ENCODE peak calls at places on chromosomes 1 and 21, in seven cellular contexts. One of them, this sample, is unnamed.

GRCh38 chr1:153532769-153533599 is 2.8 kb downstream of the S100A6 start:
- DNase-seq in A172: peak
- DNase-seq in activated CD4-positive, alpha-beta T cell treated with anti-CD3 and anti-CD28 coated beads for 36 hours: peak
- DNase-seq in stimulated activated CD4-positive, alpha-beta T cell treated with anti-CD3 and anti-CD28 coated beads, Interleukin-15, amount 100 ng/mL, for 1 hour: peak
- DNase-seq in T1000: peak
- DNase-seq in pancreas: no peak
- DNase-seq in kidney epithelial cell: peak
- DNase-seq in this sample: peak

GRCh38 chr1:11447903-11448302 is 31.1 kb upstream of the DISP3 start:
- DNase-seq in kidney epithelial cell: no peak
- DNase-seq in pancreas: no peak
- DNase-seq in A172: no peak
- DNase-seq in stimulated activated CD4-positive, alpha-beta T cell treated with anti-CD3 and anti-CD28 coated beads, Interleukin-15, amount 100 ng/mL, for 1 hour: no peak
- DNase-seq in T1000: no peak
- DNase-seq in activated CD4-positive, alpha-beta T cell treated with anti-CD3 and anti-CD28 coated beads for 36 hours: no peak
- DNase-seq in this sample: no peak

GRCh38 chr1:42420911-42421585 is 34.8 kb downstream of the ZMYND12 start:
- DNase-seq in pancreas: peak
- DNase-seq in activated CD4-positive, alpha-beta T cell treated with anti-CD3 and anti-CD28 coated beads for 36 hours: no peak
- DNase-seq in T1000: no peak
- DNase-seq in A172: peak
- DNase-seq in kidney epithelial cell: peak
- DNase-seq in stimulated activated CD4-positive, alpha-beta T cell treated with anti-CD3 and anti-CD28 coated beads, Interleukin-15, amount 100 ng/mL, for 1 hour: no peak
- DNase-seq in this sample: no peak

GRCh38 chr1:226628624-226629155 is 80.1 kb downstream of the STUM start:
- DNase-seq in activated CD4-positive, alpha-beta T cell treated with anti-CD3 and anti-CD28 coated beads for 36 hours: no peak
- DNase-seq in A172: no peak
- DNase-seq in kidney epithelial cell: no peak
- DNase-seq in T1000: no peak
- DNase-seq in pancreas: no peak
- DNase-seq in stimulated activated CD4-positive, alpha-beta T cell treated with anti-CD3 and anti-CD28 coated beads, Interleukin-15, amount 100 ng/mL, for 1 hour: no peak
- DNase-seq in this sample: no peak

GRCh38 chr1:208496467-208497371 is 252.5 kb upstream of the PLXNA2 start:
- DNase-seq in pancreas: no peak
- DNase-seq in T1000: no peak
- DNase-seq in kidney epithelial cell: no peak
- DNase-seq in stimulated activated CD4-positive, alpha-beta T cell treated with anti-CD3 and anti-CD28 coated beads, Interleukin-15, amount 100 ng/mL, for 1 hour: no peak
- DNase-seq in A172: no peak
- DNase-seq in activated CD4-positive, alpha-beta T cell treated with anti-CD3 and anti-CD28 coated beads for 36 hours: no peak
- DNase-seq in this sample: no peak

GRCh38 chr1:161158316-161159016 is 834 bp upstream of the USP21 start:
- DNase-seq in activated CD4-positive, alpha-beta T cell treated with anti-CD3 and anti-CD28 coated beads for 36 hours: no peak
- DNase-seq in stimulated activated CD4-positive, alpha-beta T cell treated with anti-CD3 and anti-CD28 coated beads, Interleukin-15, amount 100 ng/mL, for 1 hour: no peak
- DNase-seq in pancreas: no peak
- DNase-seq in T1000: no peak
- DNase-seq in A172: no peak
- DNase-seq in kidney epithelial cell: no peak
- DNase-seq in this sample: no peak

GRCh38 chr21:27528697-27529096 is 561.8 kb upstream of the ADAMTS5 start:
- DNase-seq in T1000: no peak
- DNase-seq in stimulated activated CD4-positive, alpha-beta T cell treated with anti-CD3 and anti-CD28 coated beads, Interleukin-15, amount 100 ng/mL, for 1 hour: no peak
- DNase-seq in pancreas: no peak
- DNase-seq in activated CD4-positive, alpha-beta T cell treated with anti-CD3 and anti-CD28 coated beads for 36 hours: no peak
- DNase-seq in A172: no peak
- DNase-seq in kidney epithelial cell: no peak
- DNase-seq in this sample: no peak

GRCh38 chr21:43302769-43303168 is 124.2 kb downstream of the SIK1 start:
- DNase-seq in pancreas: no peak
- DNase-seq in T1000: no peak
- DNase-seq in kidney epithelial cell: no peak
- DNase-seq in activated CD4-positive, alpha-beta T cell treated with anti-CD3 and anti-CD28 coated beads for 36 hours: no peak
- DNase-seq in stimulated activated CD4-positive, alpha-beta T cell treated with anti-CD3 and anti-CD28 coated beads, Interleukin-15, amount 100 ng/mL, for 1 hour: no peak
- DNase-seq in A172: no peak
- DNase-seq in this sample: no peak

GRCh38 chr1:67204298-67204697 is 38.0 kb downstream of the IL23R start:
- DNase-seq in T1000: no peak
- DNase-seq in kidney epithelial cell: no peak
- DNase-seq in stimulated activated CD4-positive, alpha-beta T cell treated with anti-CD3 and anti-CD28 coated beads, Interleukin-15, amount 100 ng/mL, for 1 hour: no peak
- DNase-seq in A172: no peak
- DNase-seq in pancreas: no peak
- DNase-seq in activated CD4-positive, alpha-beta T cell treated with anti-CD3 and anti-CD28 coated beads for 36 hours: no peak
- DNase-seq in this sample: no peak

GRCh38 chr1:193729429-193729828 is 543.0 kb upstream of the B3GALT2 start:
- DNase-seq in pancreas: no peak
- DNase-seq in T1000: no peak
- DNase-seq in stimulated activated CD4-positive, alpha-beta T cell treated with anti-CD3 and anti-CD28 coated beads, Interleukin-15, amount 100 ng/mL, for 1 hour: no peak
- DNase-seq in kidney epithelial cell: no peak
- DNase-seq in activated CD4-positive, alpha-beta T cell treated with anti-CD3 and anti-CD28 coated beads for 36 hours: no peak
- DNase-seq in A172: peak
- DNase-seq in this sample: no peak

GRCh38 chr1:12454406-12455391 is 163.3 kb downstream of the DHRS3 start:
- DNase-seq in activated CD4-positive, alpha-beta T cell treated with anti-CD3 and anti-CD28 coated beads for 36 hours: no peak
- DNase-seq in pancreas: no peak
- DNase-seq in stimulated activated CD4-positive, alpha-beta T cell treated with anti-CD3 and anti-CD28 coated beads, Interleukin-15, amount 100 ng/mL, for 1 hour: no peak
- DNase-seq in T1000: no peak
- DNase-seq in kidney epithelial cell: peak
- DNase-seq in A172: peak
- DNase-seq in this sample: no peak

GRCh38 chr1:173628888-173629287 is 6.2 kb upstream of the TEX50 start:
- DNase-seq in A172: no peak
- DNase-seq in T1000: no peak
- DNase-seq in kidney epithelial cell: no peak
- DNase-seq in pancreas: no peak
- DNase-seq in activated CD4-positive, alpha-beta T cell treated with anti-CD3 and anti-CD28 coated beads for 36 hours: no peak
- DNase-seq in stimulated activated CD4-positive, alpha-beta T cell treated with anti-CD3 and anti-CD28 coated beads, Interleukin-15, amount 100 ng/mL, for 1 hour: no peak
- DNase-seq in this sample: no peak

GRCh38 chr1:79859212-79859948 is 852.9 kb upstream of the ADGRL4 start:
- DNase-seq in T1000: no peak
- DNase-seq in activated CD4-positive, alpha-beta T cell treated with anti-CD3 and anti-CD28 coated beads for 36 hours: no peak
- DNase-seq in stimulated activated CD4-positive, alpha-beta T cell treated with anti-CD3 and anti-CD28 coated beads, Interleukin-15, amount 100 ng/mL, for 1 hour: no peak
- DNase-seq in kidney epithelial cell: peak
- DNase-seq in A172: peak
- DNase-seq in pancreas: no peak
- DNase-seq in this sample: no peak

GRCh38 chr1:89974701-89975470 is 20.0 kb upstream of the ZNF326 start:
- DNase-seq in A172: peak
- DNase-seq in pancreas: no peak
- DNase-seq in activated CD4-positive, alpha-beta T cell treated with anti-CD3 and anti-CD28 coated beads for 36 hours: no peak
- DNase-seq in stimulated activated CD4-positive, alpha-beta T cell treated with anti-CD3 and anti-CD28 coated beads, Interleukin-15, amount 100 ng/mL, for 1 hour: no peak
- DNase-seq in T1000: peak
- DNase-seq in kidney epithelial cell: no peak
- DNase-seq in this sample: no peak

GRCh38 chr1:211529011-211529410 is 37.0 kb upstream of the RD3 start:
- DNase-seq in T1000: no peak
- DNase-seq in stimulated activated CD4-positive, alpha-beta T cell treated with anti-CD3 and anti-CD28 coated beads, Interleukin-15, amount 100 ng/mL, for 1 hour: no peak
- DNase-seq in activated CD4-positive, alpha-beta T cell treated with anti-CD3 and anti-CD28 coated beads for 36 hours: no peak
- DNase-seq in pancreas: no peak
- DNase-seq in kidney epithelial cell: no peak
- DNase-seq in A172: no peak
- DNase-seq in this sample: no peak

GRCh38 chr1:94039514-94039870 is 81.5 kb downstream of the ABCA4 start:
- DNase-seq in pancreas: no peak
- DNase-seq in kidney epithelial cell: no peak
- DNase-seq in activated CD4-positive, alpha-beta T cell treated with anti-CD3 and anti-CD28 coated beads for 36 hours: peak
- DNase-seq in stimulated activated CD4-positive, alpha-beta T cell treated with anti-CD3 and anti-CD28 coated beads, Interleukin-15, amount 100 ng/mL, for 1 hour: peak
- DNase-seq in T1000: no peak
- DNase-seq in A172: peak
- DNase-seq in this sample: peak

GRCh38 chr1:46616277-46617107 is at the start of gene MOB3C:
- DNase-seq in stimulated activated CD4-positive, alpha-beta T cell treated with anti-CD3 and anti-CD28 coated beads, Interleukin-15, amount 100 ng/mL, for 1 hour: peak
- DNase-seq in pancreas: peak
- DNase-seq in A172: peak
- DNase-seq in kidney epithelial cell: no peak
- DNase-seq in activated CD4-positive, alpha-beta T cell treated with anti-CD3 and anti-CD28 coated beads for 36 hours: peak
- DNase-seq in T1000: peak
- DNase-seq in this sample: peak

GRCh38 chr1:110084226-110085078 is 14.0 kb upstream of the ALX3 start:
- DNase-seq in T1000: no peak
- DNase-seq in kidney epithelial cell: no peak
- DNase-seq in pancreas: peak
- DNase-seq in A172: no peak
- DNase-seq in stimulated activated CD4-positive, alpha-beta T cell treated with anti-CD3 and anti-CD28 coated beads, Interleukin-15, amount 100 ng/mL, for 1 hour: no peak
- DNase-seq in activated CD4-positive, alpha-beta T cell treated with anti-CD3 and anti-CD28 coated beads for 36 hours: peak
- DNase-seq in this sample: peak

GRCh38 chr1:172821609-172822274 is 162.8 kb downstream of the FASLG start:
- DNase-seq in pancreas: no peak
- DNase-seq in A172: peak
- DNase-seq in stimulated activated CD4-positive, alpha-beta T cell treated with anti-CD3 and anti-CD28 coated beads, Interleukin-15, amount 100 ng/mL, for 1 hour: no peak
- DNase-seq in activated CD4-positive, alpha-beta T cell treated with anti-CD3 and anti-CD28 coated beads for 36 hours: no peak
- DNase-seq in kidney epithelial cell: no peak
- DNase-seq in T1000: no peak
- DNase-seq in this sample: no peak

GRCh38 chr1:190464686-190465085 is 13.0 kb downstream of the BRINP3 start:
- DNase-seq in T1000: no peak
- DNase-seq in kidney epithelial cell: no peak
- DNase-seq in A172: no peak
- DNase-seq in stimulated activated CD4-positive, alpha-beta T cell treated with anti-CD3 and anti-CD28 coated beads, Interleukin-15, amount 100 ng/mL, for 1 hour: no peak
- DNase-seq in pancreas: no peak
- DNase-seq in activated CD4-positive, alpha-beta T cell treated with anti-CD3 and anti-CD28 coated beads for 36 hours: no peak
- DNase-seq in this sample: no peak

GRCh38 chr21:19507682-19508260 is 1104.2 kb upstream of the TMPRSS15 start:
- DNase-seq in stimulated activated CD4-positive, alpha-beta T cell treated with anti-CD3 and anti-CD28 coated beads, Interleukin-15, amount 100 ng/mL, for 1 hour: no peak
- DNase-seq in A172: no peak
- DNase-seq in pancreas: no peak
- DNase-seq in activated CD4-positive, alpha-beta T cell treated with anti-CD3 and anti-CD28 coated beads for 36 hours: no peak
- DNase-seq in kidney epithelial cell: no peak
- DNase-seq in T1000: no peak
- DNase-seq in this sample: no peak

GRCh38 chr1:92803140-92803887 is 18.4 kb upstream of the EVI5 start:
- DNase-seq in stimulated activated CD4-positive, alpha-beta T cell treated with anti-CD3 and anti-CD28 coated beads, Interleukin-15, amount 100 ng/mL, for 1 hour: no peak
- DNase-seq in A172: no peak
- DNase-seq in activated CD4-positive, alpha-beta T cell treated with anti-CD3 and anti-CD28 coated beads for 36 hours: no peak
- DNase-seq in kidney epithelial cell: no peak
- DNase-seq in pancreas: no peak
- DNase-seq in T1000: no peak
- DNase-seq in this sample: no peak

GRCh38 chr21:29684106-29684505 is 255.7 kb downstream of the GRIK1 start:
- DNase-seq in T1000: no peak
- DNase-seq in A172: no peak
- DNase-seq in stimulated activated CD4-positive, alpha-beta T cell treated with anti-CD3 and anti-CD28 coated beads, Interleukin-15, amount 100 ng/mL, for 1 hour: no peak
- DNase-seq in pancreas: no peak
- DNase-seq in activated CD4-positive, alpha-beta T cell treated with anti-CD3 and anti-CD28 coated beads for 36 hours: no peak
- DNase-seq in kidney epithelial cell: no peak
- DNase-seq in this sample: no peak

GRCh38 chr1:20466231-20466630 is 19.8 kb downstream of the CAMK2N1 start:
- DNase-seq in T1000: no peak
- DNase-seq in A172: no peak
- DNase-seq in kidney epithelial cell: no peak
- DNase-seq in activated CD4-positive, alpha-beta T cell treated with anti-CD3 and anti-CD28 coated beads for 36 hours: peak
- DNase-seq in stimulated activated CD4-positive, alpha-beta T cell treated with anti-CD3 and anti-CD28 coated beads, Interleukin-15, amount 100 ng/mL, for 1 hour: no peak
- DNase-seq in pancreas: no peak
- DNase-seq in this sample: no peak

GRCh38 chr1:42081475-42081874 is 71.7 kb upstream of the GUCA2B start:
- DNase-seq in pancreas: peak
- DNase-seq in stimulated activated CD4-positive, alpha-beta T cell treated with anti-CD3 and anti-CD28 coated beads, Interleukin-15, amount 100 ng/mL, for 1 hour: no peak
- DNase-seq in activated CD4-positive, alpha-beta T cell treated with anti-CD3 and anti-CD28 coated beads for 36 hours: no peak
- DNase-seq in T1000: no peak
- DNase-seq in kidney epithelial cell: no peak
- DNase-seq in A172: no peak
- DNase-seq in this sample: no peak

GRCh38 chr1:161502181-161502580 is 3.1 kb upstream of the FCGR2A start:
- DNase-seq in A172: no peak
- DNase-seq in kidney epithelial cell: no peak
- DNase-seq in activated CD4-positive, alpha-beta T cell treated with anti-CD3 and anti-CD28 coated beads for 36 hours: no peak
- DNase-seq in pancreas: no peak
- DNase-seq in stimulated activated CD4-positive, alpha-beta T cell treated with anti-CD3 and anti-CD28 coated beads, Interleukin-15, amount 100 ng/mL, for 1 hour: no peak
- DNase-seq in T1000: no peak
- DNase-seq in this sample: no peak

GRCh38 chr1:9443913-9444445 is 95.3 kb upstream of the SLC25A33 start:
- DNase-seq in A172: no peak
- DNase-seq in pancreas: no peak
- DNase-seq in kidney epithelial cell: no peak
- DNase-seq in T1000: no peak
- DNase-seq in stimulated activated CD4-positive, alpha-beta T cell treated with anti-CD3 and anti-CD28 coated beads, Interleukin-15, amount 100 ng/mL, for 1 hour: no peak
- DNase-seq in activated CD4-positive, alpha-beta T cell treated with anti-CD3 and anti-CD28 coated beads for 36 hours: no peak
- DNase-seq in this sample: no peak

GRCh38 chr1:218459878-218460277 is 114.7 kb downstream of the TGFB2 start:
- DNase-seq in T1000: peak
- DNase-seq in activated CD4-positive, alpha-beta T cell treated with anti-CD3 and anti-CD28 coated beads for 36 hours: no peak
- DNase-seq in A172: peak
- DNase-seq in stimulated activated CD4-positive, alpha-beta T cell treated with anti-CD3 and anti-CD28 coated beads, Interleukin-15, amount 100 ng/mL, for 1 hour: no peak
- DNase-seq in kidney epithelial cell: no peak
- DNase-seq in pancreas: no peak
- DNase-seq in this sample: peak

GRCh38 chr1:202462342-202463076 is 114.0 kb downstream of the PPP1R12B start:
- DNase-seq in pancreas: no peak
- DNase-seq in T1000: no peak
- DNase-seq in A172: no peak
- DNase-seq in kidney epithelial cell: no peak
- DNase-seq in activated CD4-positive, alpha-beta T cell treated with anti-CD3 and anti-CD28 coated beads for 36 hours: no peak
- DNase-seq in stimulated activated CD4-positive, alpha-beta T cell treated with anti-CD3 and anti-CD28 coated beads, Interleukin-15, amount 100 ng/mL, for 1 hour: no peak
- DNase-seq in this sample: no peak

GRCh38 chr1:29090937-29091618 is 32.6 kb downstream of the TMEM200B start:
- DNase-seq in activated CD4-positive, alpha-beta T cell treated with anti-CD3 and anti-CD28 coated beads for 36 hours: no peak
- DNase-seq in pancreas: no peak
- DNase-seq in T1000: no peak
- DNase-seq in A172: no peak
- DNase-seq in kidney epithelial cell: no peak
- DNase-seq in stimulated activated CD4-positive, alpha-beta T cell treated with anti-CD3 and anti-CD28 coated beads, Interleukin-15, amount 100 ng/mL, for 1 hour: no peak
- DNase-seq in this sample: no peak

GRCh38 chr1:19517017-19517416 is 31.7 kb upstream of the CAPZB start:
- DNase-seq in A172: no peak
- DNase-seq in stimulated activated CD4-positive, alpha-beta T cell treated with anti-CD3 and anti-CD28 coated beads, Interleukin-15, amount 100 ng/mL, for 1 hour: no peak
- DNase-seq in pancreas: no peak
- DNase-seq in activated CD4-positive, alpha-beta T cell treated with anti-CD3 and anti-CD28 coated beads for 36 hours: no peak
- DNase-seq in T1000: no peak
- DNase-seq in kidney epithelial cell: no peak
- DNase-seq in this sample: no peak

GRCh38 chr1:67230539-67230938 is 64.3 kb downstream of the IL23R start:
- DNase-seq in pancreas: no peak
- DNase-seq in A172: no peak
- DNase-seq in kidney epithelial cell: no peak
- DNase-seq in stimulated activated CD4-positive, alpha-beta T cell treated with anti-CD3 and anti-CD28 coated beads, Interleukin-15, amount 100 ng/mL, for 1 hour: no peak
- DNase-seq in T1000: no peak
- DNase-seq in activated CD4-positive, alpha-beta T cell treated with anti-CD3 and anti-CD28 coated beads for 36 hours: no peak
- DNase-seq in this sample: no peak

GRCh38 chr1:231420299-231420958 is 1.7 kb downstream of the EGLN1 start:
- DNase-seq in kidney epithelial cell: no peak
- DNase-seq in stimulated activated CD4-positive, alpha-beta T cell treated with anti-CD3 and anti-CD28 coated beads, Interleukin-15, amount 100 ng/mL, for 1 hour: no peak
- DNase-seq in activated CD4-positive, alpha-beta T cell treated with anti-CD3 and anti-CD28 coated beads for 36 hours: peak
- DNase-seq in T1000: no peak
- DNase-seq in A172: peak
- DNase-seq in pancreas: no peak
- DNase-seq in this sample: no peak

This sample was measured in WTC11.